ENCODE peak calls at places on chromosome 14, in nine cellular contexts. B, X, Z, O, S, U, A, C and V are unnamed samples.

GRCh38 chr14:21626491-21627230 is 8.1 kb downstream of the OR10G2 start:
- DNase-seq in B (no peak), X (no peak), Z (no peak), O (no peak), S (no peak), U (no peak), A (no peak), C (no peak), V (no peak)

GRCh38 chr14:75182820-75183219 is 6.4 kb upstream of the TMED10 start:
- DNase-seq in B (no peak), X (no peak), Z (no peak), O (no peak), S (no peak), U (no peak), A (no peak), C (peak), V (no peak)

GRCh38 chr14:93027810-93028723 is 87.7 kb downstream of the ITPK1 start:
- DNase-seq in B (no peak), X (no peak), Z (no peak), O (no peak), S (no peak), U (no peak), A (no peak), C (no peak), V (no peak)

GRCh38 chr14:93306844-93307243 is 26.0 kb downstream of the BTBD7 start:
- DNase-seq in B (no peak), X (no peak), Z (no peak), O (no peak), S (no peak), U (no peak), A (no peak), C (no peak), V (no peak)

GRCh38 chr14:68386950-68387779 is 405.7 kb downstream of the ZFP36L1 start:
- DNase-seq in B (no peak), X (no peak), Z (no peak), O (no peak), S (no peak), U (no peak), A (no peak), C (peak), V (no peak)

GRCh38 chr14:55107766-55108554 is 21.1 kb upstream of the LGALS3 start:
- DNase-seq in B (peak), X (peak), Z (no peak), O (peak), S (peak), U (no peak), A (no peak), C (peak), V (no peak)

GRCh38 chr14:76386922-76387782 is 11.2 kb downstream of the ESRRB start:
- DNase-seq in B (peak), X (peak), Z (peak), O (peak), S (peak), U (peak), A (peak), C (peak), V (peak)

GRCh38 chr14:55136868-55137785 is 8.1 kb downstream of the LGALS3 start:
- DNase-seq in B (no peak), X (peak), Z (peak), O (no peak), S (no peak), U (no peak), A (no peak), C (peak), V (no peak)

GRCh38 chr14:104148433-104149277 is 10.3 kb downstream of the KIF26A start:
- DNase-seq in B (no peak), X (no peak), Z (no peak), O (no peak), S (no peak), U (no peak), A (no peak), C (no peak), V (no peak)

GRCh38 chr14:32826404-32827082 is 112.1 kb upstream of the NPAS3 start:
- DNase-seq in B (no peak), X (no peak), Z (peak), O (no peak), S (no peak), U (no peak), A (no peak), C (peak), V (no peak)

GRCh38 chr14:90717916-90718315 is 98.3 kb downstream of the TTC7B start:
- DNase-seq in B (no peak), X (no peak), Z (no peak), O (no peak), S (peak), U (no peak), A (no peak), C (peak), V (no peak)

GRCh38 chr14:85764809-85765208 is 234.9 kb downstream of the FLRT2 start:
- DNase-seq in B (no peak), X (no peak), Z (no peak), O (no peak), S (no peak), U (no peak), A (no peak), C (peak), V (no peak)

GRCh38 chr14:75896341-75896740 is 85.5 kb downstream of the TGFB3 start:
- DNase-seq in B (no peak), X (no peak), Z (no peak), O (no peak), S (no peak), U (no peak), A (no peak), C (peak), V (no peak)

GRCh38 chr14:105487449-105487985 is 831 bp downstream of the CRIP1 start:
- DNase-seq in B (peak), X (no peak), Z (no peak), O (no peak), S (no peak), U (no peak), A (peak), C (no peak), V (peak)

GRCh38 chr14:69685217-69685616 is 73.8 kb downstream of the SUSD6 start:
- DNase-seq in B (no peak), X (no peak), Z (no peak), O (no peak), S (no peak), U (no peak), A (peak), C (peak), V (no peak)

GRCh38 chr14:97206948-97207347 is 409.8 kb downstream of the VRK1 start:
- DNase-seq in B (no peak), X (no peak), Z (no peak), O (no peak), S (no peak), U (no peak), A (no peak), C (no peak), V (no peak)

GRCh38 chr14:91227183-91227628 is 17.3 kb downstream of the GPR68 start:
- DNase-seq in B (no peak), X (no peak), Z (no peak), O (no peak), S (no peak), U (no peak), A (no peak), C (peak), V (no peak)

GRCh38 chr14:56176530-56176929 is 58.3 kb downstream of the PELI2 start:
- DNase-seq in B (no peak), X (no peak), Z (no peak), O (no peak), S (no peak), U (no peak), A (no peak), C (no peak), V (no peak)

GRCh38 chr14:105664691-105665090 is 138.3 kb downstream of the TMEM121 start:
- DNase-seq in B (no peak), X (no peak), Z (no peak), O (no peak), S (no peak), U (no peak), A (no peak), C (no peak), V (no peak)